ENCODE peak calls at places on chromosomes 1 and 21, in four cellular contexts. G is adrenal gland, I is GM12891, Q is esophagus squamous epithelium. Z is an unnamed sample.

GRCh38 chr1:201222125-201222524 is 31.5 kb downstream of the IGFN1 start:
- DNase-seq in G (no peak), I (no peak), Q (no peak), Z (no peak)

GRCh38 chr1:156149374-156150106 is 3.8 kb upstream of the SEMA4A start:
- DNase-seq in G (no peak), I (no peak), Q (no peak), Z (no peak)

GRCh38 chr21:29258626-29259335 is 39.9 kb upstream of the BACH1 start:
- DNase-seq in G (no peak), I (no peak), Q (no peak), Z (no peak)

GRCh38 chr1:56803561-56804156 is 15.5 kb downstream of the FYB2 start:
- DNase-seq in G (peak), I (no peak), Q (no peak), Z (peak)

GRCh38 chr1:182206628-182207239 is 145.2 kb upstream of the ZNF648 start:
- DNase-seq in G (peak), I (no peak), Q (no peak), Z (no peak)

GRCh38 chr1:12600335-12600734 is 17.7 kb downstream of the DHRS3 start:
- DNase-seq in G (peak), I (no peak), Q (no peak), Z (no peak)

GRCh38 chr1:86218859-86219258 is 62.3 kb upstream of the COL24A1 start:
- DNase-seq in G (no peak), I (no peak), Q (no peak), Z (no peak)

GRCh38 chr1:184562801-184563200 is 176.0 kb downstream of the C1orf21 start:
- DNase-seq in G (no peak), I (no peak), Q (no peak), Z (no peak)

GRCh38 chr21:34510148-34511142 is 1.6 kb downstream of the KCNE1 start:
- DNase-seq in G (peak), I (peak), Q (no peak), Z (peak)

GRCh38 chr1:13828454-13829151 is 128.6 kb downstream of the PRDM2 start:
- DNase-seq in G (peak), I (peak), Q (no peak), Z (peak)

GRCh38 chr1:150212070-150212469 is 23.8 kb downstream of the ANP32E start:
- DNase-seq in G (no peak), I (no peak), Q (no peak), Z (no peak)

GRCh38 chr21:41786521-41786987 is 19.7 kb upstream of the RIPK4 start:
- DNase-seq in G (no peak), I (no peak), Q (no peak), Z (no peak)

GRCh38 chr1:39981957-39982356 is 27.0 kb downstream of the MFSD2A start:
- DNase-seq in G (no peak), I (no peak), Q (no peak), Z (no peak)

GRCh38 chr21:36990508-36991205 is 15.8 kb upstream of the RIPPLY3 start:
- DNase-seq in G (no peak), I (no peak), Q (no peak), Z (no peak)

GRCh38 chr1:11600901-11601300 is 53.3 kb downstream of the FBXO2 start:
- DNase-seq in G (no peak), I (no peak), Q (no peak), Z (no peak)

GRCh38 chr1:113507552-113508214 is 117.4 kb downstream of the MAGI3 start:
- DNase-seq in G (no peak), I (no peak), Q (no peak), Z (no peak)

GRCh38 chr1:1597275-1597930 is 2.5 kb downstream of the FNDC10 start:
- DNase-seq in G (peak), I (peak), Q (no peak), Z (no peak)

GRCh38 chr1:152640351-152640750 is 17.4 kb upstream of the LCE3A start:
- DNase-seq in G (no peak), I (no peak), Q (no peak), Z (no peak)

GRCh38 chr1:20061866-20062265 is 8.1 kb upstream of the PLA2G5 start:
- DNase-seq in G (no peak), I (no peak), Q (no peak), Z (no peak)

GRCh38 chr1:1359668-1360468 is 1.5 kb upstream of the MXRA8 start:
- DNase-seq in G (peak), I (no peak), Q (no peak), Z (no peak)

GRCh38 chr21:34073749-34074282 is 438 bp downstream of the MRPS6 start:
- DNase-seq in G (peak), I (peak), Q (no peak), Z (peak)

GRCh38 chr21:42162831-42163510 is 56.0 kb upstream of the ABCG1 start:
- DNase-seq in G (no peak), I (no peak), Q (no peak), Z (no peak)

GRCh38 chr1:37931493-37932158 is 15.2 kb downstream of the INPP5B start:
- DNase-seq in G (peak), I (peak), Q (peak), Z (peak)

GRCh38 chr21:36539434-36540150 is 59.7 kb upstream of the CLDN14 start:
- DNase-seq in G (no peak), I (no peak), Q (no peak), Z (no peak)

GRCh38 chr21:31781737-31782136 is 49.8 kb upstream of the SCAF4 start:
- DNase-seq in G (peak), I (no peak), Q (no peak), Z (peak)

GRCh38 chr1:209076688-209077087 is 506.8 kb upstream of the CAMK1G start:
- DNase-seq in G (peak), I (no peak), Q (no peak), Z (peak)

GRCh38 chr1:9252999-9253398 is 18.4 kb downstream of the H6PD start:
- DNase-seq in G (peak), I (no peak), Q (no peak), Z (no peak)

GRCh38 chr21:43188181-43188580 is 19.4 kb downstream of the CRYAA start:
- DNase-seq in G (no peak), I (no peak), Q (no peak), Z (no peak)

GRCh38 chr1:51301844-51302162 is 28.6 kb downstream of the TTC39A start:
- DNase-seq in G (no peak), I (no peak), Q (no peak), Z (no peak)

GRCh38 chr1:218368686-218369085 is 23.6 kb downstream of the TGFB2 start:
- DNase-seq in G (no peak), I (no peak), Q (no peak), Z (no peak)

GRCh38 chr1:4825841-4826450 is 171.5 kb downstream of the AJAP1 start:
- DNase-seq in G (no peak), I (peak), Q (no peak), Z (no peak)

GRCh38 chr1:234433563-234434285 is 45.3 kb downstream of the TARBP1 start:
- DNase-seq in G (no peak), I (no peak), Q (no peak), Z (peak)

GRCh38 chr1:228440761-228441500 is 24.3 kb upstream of the TRIM17 start:
- DNase-seq in G (no peak), I (no peak), Q (no peak), Z (no peak)

GRCh38 chr1:101697057-101697456 is 299.7 kb downstream of the OLFM3 start:
- DNase-seq in G (no peak), I (no peak), Q (no peak), Z (no peak)

GRCh38 chr1:76374111-76374510 is 299.6 kb downstream of the ST6GALNAC3 start:
- DNase-seq in G (no peak), I (no peak), Q (no peak), Z (no peak)

GRCh38 chr1:9822897-9823692 is 670 bp downstream of the CLSTN1 start:
- DNase-seq in G (no peak), I (no peak), Q (no peak), Z (peak)

GRCh38 chr1:151281225-151281968 is 702 bp upstream of the ZNF687 start:
- DNase-seq in G (peak), I (peak), Q (peak), Z (peak)
- TF ChIP-seq POLR2A in G (peak), I (peak), Q (no peak), Z (peak)

GRCh38 chr21:39010629-39011404 is 172.4 kb downstream of the PSMG1 start:
- DNase-seq in G (peak), I (no peak), Q (no peak), Z (no peak)

GRCh38 chr21:39009587-39010225 is 173.5 kb downstream of the PSMG1 start:
- DNase-seq in G (no peak), I (no peak), Q (no peak), Z (no peak)

GRCh38 chr21:39007532-39007931 is 175.7 kb downstream of the PSMG1 start:
- DNase-seq in G (no peak), I (no peak), Q (no peak), Z (no peak)

GRCh38 chr21:39006653-39007417 is 176.4 kb downstream of the PSMG1 start:
- DNase-seq in G (peak), I (no peak), Q (no peak), Z (no peak)

DNA sequence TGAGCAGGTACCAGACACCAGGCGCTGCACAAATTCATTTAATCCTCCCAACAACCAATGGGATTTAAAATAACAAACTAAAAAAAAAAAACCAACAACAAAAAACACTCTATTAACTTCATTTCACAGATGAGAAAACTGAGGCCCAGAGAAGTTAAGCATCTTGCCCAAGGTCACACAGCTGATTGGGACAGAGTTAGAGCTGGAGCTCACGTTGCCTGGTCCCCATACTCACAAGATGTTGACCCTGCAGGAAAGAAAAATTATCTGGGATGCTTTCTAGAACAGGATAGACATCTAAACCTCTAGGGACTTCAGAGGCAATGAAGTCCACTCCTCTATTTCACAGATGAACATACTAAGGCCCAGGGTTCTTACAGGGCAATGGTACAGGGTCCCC is 175.3 kb downstream of the PSMG1 start:
- DNase-seq in G (no peak), I (no peak), Q (no peak), Z (no peak)
- TF ChIP-seq POLR2A in G (no peak), I (no peak), Q (no peak), Z (no peak)

DNA sequence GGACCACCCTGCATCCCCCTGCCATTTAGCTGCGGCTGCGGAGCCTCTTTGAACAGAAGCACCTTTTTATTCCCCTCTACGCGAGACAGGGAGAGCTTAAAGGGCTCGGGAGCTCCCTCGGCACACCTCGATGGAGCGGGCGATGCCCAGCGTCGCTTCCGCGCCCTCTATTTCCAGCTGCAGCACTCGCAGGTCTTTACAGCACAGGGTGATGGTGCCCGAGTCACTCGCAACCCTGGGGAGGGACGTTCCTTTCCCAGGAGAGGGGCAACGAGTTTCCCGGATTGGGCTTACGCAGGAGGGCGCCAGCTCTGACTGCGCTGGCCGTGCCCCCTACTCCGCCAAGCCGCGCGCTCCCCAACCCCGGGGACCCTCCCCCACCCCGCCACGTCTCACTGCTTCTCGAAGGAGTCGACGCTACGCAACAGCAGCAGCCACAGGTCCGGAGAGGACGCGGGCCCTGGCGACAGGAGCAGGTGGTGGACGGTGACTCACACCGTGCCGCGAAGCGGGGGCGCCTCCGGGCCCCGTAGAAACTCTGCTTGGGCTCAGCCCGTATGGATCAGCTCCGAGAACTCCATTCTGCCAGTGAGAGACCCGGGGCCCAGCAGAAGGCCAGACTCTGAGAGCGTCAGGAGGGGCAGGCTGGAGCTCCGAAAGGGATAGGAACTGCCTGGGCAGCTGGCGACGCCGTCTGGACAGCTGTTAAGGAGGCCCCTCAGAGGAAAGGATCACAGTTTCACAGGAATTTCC is 5.8 kb upstream of the FAM167B start:
- DNase-seq in G (peak), I (peak), Q (no peak), Z (peak)
- TF ChIP-seq POLR2A in G (no peak), I (no peak), Q (no peak), Z (no peak)

GRCh38 chr1:224435999-224436398 is 1.4 kb upstream of the WDR26 start:
- DNase-seq in G (no peak), I (no peak), Q (no peak), Z (peak)

GRCh38 chr1:224433671-224434446 is 738 bp downstream of the WDR26 start:
- DNase-seq in G (peak), I (no peak), Q (no peak), Z (peak)

GRCh38 chr1:224433041-224433670 is 1.4 kb downstream of the WDR26 start:
- DNase-seq in G (peak), I (no peak), Q (no peak), Z (peak)

GRCh38 chr1:224435318-224435763 is 744 bp upstream of the WDR26 start:
- DNase-seq in G (peak), I (no peak), Q (no peak), Z (peak)

GRCh38 chr1:224434447-224435317 is at the start of gene WDR26:
- DNase-seq in G (peak), I (peak), Q (peak), Z (peak)
- TF ChIP-seq POLR2A in G (peak), I (peak), Q (peak), Z (no peak)

DNA sequence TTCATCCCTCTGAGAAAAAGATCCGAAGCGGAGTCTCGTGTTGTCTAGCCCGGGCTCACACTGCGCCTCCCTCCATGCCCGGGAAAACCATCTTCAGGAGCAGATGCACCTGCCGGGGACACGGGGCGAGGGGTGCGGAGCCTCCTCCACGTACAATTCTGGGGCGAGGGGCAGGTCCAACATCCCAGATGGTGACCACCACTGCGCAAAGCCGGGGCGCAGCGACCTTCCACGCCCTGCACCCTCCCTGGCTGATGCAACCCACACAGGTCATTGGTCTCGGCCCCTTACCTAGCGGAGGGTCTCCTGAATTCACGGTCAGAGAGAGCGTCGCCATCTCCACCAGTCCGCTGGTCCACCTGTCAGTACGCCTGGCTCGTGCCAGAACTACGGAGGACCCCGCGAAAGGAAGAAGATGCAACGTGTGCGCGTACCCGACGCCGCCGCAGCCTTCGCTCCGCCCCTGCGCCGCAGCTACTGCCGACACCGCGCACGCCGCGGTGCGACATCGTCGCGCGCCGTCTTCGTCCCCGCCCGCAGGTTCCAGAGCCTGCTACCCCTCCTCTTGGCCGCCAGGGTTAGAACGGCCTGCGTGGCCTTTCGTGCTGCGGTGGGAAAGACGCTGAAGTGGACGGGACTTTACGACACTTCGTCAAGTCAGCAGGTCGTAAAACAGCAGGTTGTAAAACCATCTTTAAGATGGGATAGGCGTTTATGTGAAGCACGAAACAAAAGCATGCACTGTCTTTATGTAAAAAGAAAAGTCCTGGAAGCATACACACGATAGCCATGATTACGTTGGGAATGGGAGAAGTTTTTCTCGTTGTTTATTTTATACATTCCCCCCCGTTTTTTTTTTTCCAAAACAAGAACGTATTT is at the start of gene EPRS1:
- DNase-seq in G (peak), I (peak), Q (peak), Z (peak)
- TF ChIP-seq POLR2A in G (no peak), I (peak), Q (peak), Z (peak)

DNA sequence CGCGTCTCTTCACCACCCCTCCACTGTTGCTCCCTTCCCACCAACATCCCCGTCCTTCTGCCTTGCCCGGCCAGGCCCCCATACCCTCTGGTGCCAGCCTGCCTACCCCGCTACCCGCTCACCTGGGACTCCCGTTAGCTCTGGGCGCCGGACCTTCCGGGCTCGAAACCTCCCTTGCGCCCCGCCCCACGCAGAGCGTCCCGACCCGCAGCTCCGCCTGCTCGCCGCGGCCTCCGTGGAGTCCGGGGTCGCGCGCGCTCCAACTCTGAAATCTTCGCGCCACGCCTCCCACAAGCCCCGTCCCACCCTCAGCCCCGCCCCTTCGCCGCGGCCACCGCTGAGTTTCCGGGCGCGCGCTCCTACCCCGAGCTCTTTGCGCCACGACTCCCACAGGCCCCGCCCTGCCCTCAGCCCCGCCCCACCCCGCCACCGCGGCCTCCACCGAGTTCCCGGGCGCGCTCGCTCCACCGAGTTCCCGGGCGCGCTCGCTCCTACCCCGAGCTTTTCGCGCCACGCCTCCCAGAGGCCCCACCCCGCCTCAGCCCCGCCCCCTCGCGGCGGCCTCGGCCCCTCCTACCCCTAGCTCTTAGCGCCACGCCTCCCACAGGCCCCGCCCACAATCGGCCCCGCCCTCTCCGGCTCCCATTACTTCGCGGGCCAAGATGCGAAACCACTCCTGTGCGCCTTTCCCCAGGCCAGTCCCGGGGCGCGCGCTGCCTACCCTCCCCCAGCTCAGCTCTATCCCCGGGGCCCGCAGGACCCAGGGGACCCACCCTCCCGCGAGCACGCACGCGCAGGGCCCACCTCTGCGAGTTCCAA is at the start of gene IFT25:
- DNase-seq in G (peak), I (peak), Q (peak), Z (peak)
- TF ChIP-seq POLR2A in G (peak), I (peak), Q (peak), Z (peak)